ENCODE peak calls at places on chromosome 9, in six cellular contexts. E is right atrium auricular region, R is cardiac muscle cell, Z is uterus, D is colonic mucosa, N is tibial nerve. I is an unnamed sample. For H3K27me3, the result is how much of the 10 kb centered on the place peaks cover.

GRCh38 chr9:14616188-14616982 is 76.8 kb downstream of the ZDHHC21 start:
- DNase-seq in E (no peak), R (peak), Z (no peak), D (no peak), N (no peak), I (no peak)

GRCh38 chr9:37239921-37240320 is 119.5 kb downstream of the ZCCHC7 start:
- DNase-seq in E (no peak), R (no peak), Z (no peak), D (no peak), N (no peak), I (no peak)

GRCh38 chr9:81592890-81593271 is 96.5 kb downstream of the TLE1 start:
- DNase-seq in E (peak), R (no peak), Z (no peak), D (peak), N (no peak), I (no peak)

GRCh38 chr9:127707766-127708165 is 978 bp downstream of the CFAP157 start:
- DNase-seq in E (no peak), R (no peak), Z (no peak), D (peak), N (no peak), I (no peak)

GRCh38 chr9:134026561-134026960 is 1.3 kb downstream of the BRD3OS start:
- DNase-seq in E (no peak), R (no peak), Z (peak), D (no peak), N (no peak), I (no peak)

GRCh38 chr9:91803970-91804752 is 145.9 kb downstream of the ROR2 start:
- DNase-seq in E (no peak), R (no peak), Z (no peak), D (no peak), N (no peak), I (no peak)

GRCh38 chr9:107737987-107738743 is 248.6 kb upstream of the KLF4 start:
- DNase-seq in E (peak), R (no peak), Z (peak), D (peak), N (peak), I (no peak)

GRCh38 chr9:127076860-127077657 is 45.4 kb downstream of the ANGPTL2 start:
- DNase-seq in E (no peak), R (no peak), Z (no peak), D (no peak), N (no peak), I (no peak)

GRCh38 chr9:135554718-135555117 is 6.8 kb upstream of the PAEP start:
- DNase-seq in E (no peak), R (no peak), Z (no peak), D (no peak), N (no peak), I (no peak)

GRCh38 chr9:20209421-20210340 is 412.6 kb downstream of the MLLT3 start:
- DNase-seq in E (no peak), R (peak), Z (no peak), D (no peak), N (no peak), I (no peak)

GRCh38 chr9:115882911-115883310 is 270.7 kb upstream of the PAPPA start:
- DNase-seq in E (no peak), R (no peak), Z (no peak), D (no peak), N (no peak), I (no peak)

GRCh38 chr9:135505406-135506187 is 5.1 kb downstream of the MRPS2 start:
- DNase-seq in E (no peak), R (no peak), Z (no peak), D (no peak), N (no peak), I (no peak)

GRCh38 chr9:103990311-103990710 is 103.8 kb upstream of the SMC2 start:
- DNase-seq in E (no peak), R (no peak), Z (no peak), D (no peak), N (no peak), I (no peak)

GRCh38 chr9:113403651-113404050 is 2.6 kb upstream of the ALAD start:
- DNase-seq in E (no peak), R (no peak), Z (no peak), D (no peak), N (no peak), I (no peak)

GRCh38 chr9:131739192-131739961 is 499 bp downstream of the RAPGEF1 start:
- DNase-seq in E (no peak), R (peak), Z (peak), D (peak), N (no peak), I (no peak)

GRCh38 chr9:111034573-111035539 is 3.4 kb downstream of the LPAR1 start:
- DNase-seq in E (no peak), R (no peak), Z (no peak), D (no peak), N (no peak), I (no peak)

GRCh38 chr9:93830606-93831005 is 124.5 kb downstream of the BARX1 start:
- DNase-seq in E (no peak), R (no peak), Z (no peak), D (no peak), N (no peak), I (peak)

GRCh38 chr9:83106272-83106671 is 43.3 kb upstream of the RASEF start:
- DNase-seq in E (no peak), R (no peak), Z (no peak), D (no peak), N (no peak), I (no peak)

GRCh38 chr9:90870646-90871326 is 69.2 kb downstream of the SYK start:
- DNase-seq in E (no peak), R (peak), Z (no peak), D (peak), N (no peak), I (no peak)

GRCh38 chr9:13614060-13614459 is 334.6 kb upstream of the MPDZ start:
- DNase-seq in E (no peak), R (no peak), Z (no peak), D (no peak), N (no peak), I (no peak)

GRCh38 chr9:130214921-130215320 is 42.7 kb downstream of the NCS1 start:
- DNase-seq in E (no peak), R (no peak), Z (no peak), D (no peak), N (no peak), I (no peak)

GRCh38 chr9:129712595-129713524 is 40.0 kb downstream of the PTGES start:
- DNase-seq in E (no peak), R (no peak), Z (no peak), D (no peak), N (no peak), I (no peak)

GRCh38 chr9:132168347-132168746 is 6.5 kb downstream of the NTNG2 start:
- DNase-seq in E (peak), R (no peak), Z (no peak), D (no peak), N (no peak), I (no peak)

GRCh38 chr9:19876569-19877316 is 87.9 kb upstream of the SLC24A2 start:
- DNase-seq in E (no peak), R (no peak), Z (no peak), D (no peak), N (no peak), I (no peak)

GRCh38 chr9:6852243-6852963 is 94.6 kb downstream of the KDM4C start:
- DNase-seq in E (no peak), R (no peak), Z (no peak), D (no peak), N (no peak), I (no peak)

GRCh38 chr9:130426883-130427282 is 17.9 kb upstream of the ASS1 start:
- DNase-seq in E (no peak), R (no peak), Z (no peak), D (peak), N (no peak), I (no peak)

GRCh38 chr9:93114169-93114983 is 18.4 kb downstream of the CARD19 start:
- DNase-seq in E (no peak), R (no peak), Z (peak), D (no peak), N (no peak), I (no peak)

GRCh38 chr9:94018628-94019027 is 63.5 kb upstream of the BARX1 start:
- DNase-seq in E (no peak), R (peak), Z (no peak), D (no peak), N (no peak), I (peak)

DNA sequence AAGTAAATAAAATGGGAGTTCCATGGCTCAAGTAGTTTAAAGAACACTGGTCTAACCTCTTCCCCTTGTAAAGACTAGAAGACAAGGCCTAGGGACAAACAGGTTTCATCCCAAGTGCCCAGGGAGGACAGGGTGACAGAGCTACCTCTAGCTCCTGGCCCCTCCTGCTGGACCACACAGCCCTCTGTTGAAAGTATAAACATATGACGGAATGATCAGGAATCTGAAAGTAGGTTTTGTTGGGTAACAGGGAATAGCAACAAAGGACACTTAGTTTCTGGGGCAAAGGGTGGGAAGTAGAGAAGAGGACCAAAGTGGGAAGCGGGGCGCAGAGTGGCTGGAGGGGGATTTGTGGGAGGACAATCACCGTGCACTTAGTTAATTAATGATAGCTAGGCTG is 67.0 kb upstream of the DAB2IP start:
- DNase-seq in E (no peak), R (no peak), Z (no peak), D (no peak), N (no peak), I (no peak)
- H3K27me3 ChIP-seq in E (under half), R (under half), Z (under half), D (under half), N (under half), I (under half)

DNA sequence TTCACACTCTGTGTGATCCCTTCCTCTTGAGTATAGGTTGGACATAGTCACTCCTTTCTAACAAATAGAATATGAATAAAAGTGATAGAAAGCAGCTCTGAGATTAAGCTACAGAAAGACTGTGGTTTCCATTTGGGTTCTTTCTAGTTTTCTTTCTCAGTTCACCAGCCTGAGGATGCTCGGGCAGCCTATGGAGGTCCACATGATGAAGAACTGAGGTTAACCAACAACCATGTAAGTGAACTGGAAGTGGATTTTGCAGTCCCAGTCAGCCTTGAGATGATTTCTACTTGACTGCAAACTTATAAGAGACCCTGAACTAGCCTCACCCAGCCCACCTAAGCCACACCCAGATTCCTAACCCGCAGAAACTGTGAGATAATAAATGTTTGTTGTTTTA is 10.1 kb upstream of the FOXE1 start:
- DNase-seq in E (no peak), R (no peak), Z (no peak), D (no peak), N (no peak), I (no peak)
- H3K27me3 ChIP-seq in E (under half), R (half or more), Z (under half), D (under half), N (under half), I (under half)

GRCh38 chr9:22005700-22006605 is 3.2 kb downstream of the CDKN2B start:
- DNase-seq in E (no peak), R (no peak), Z (no peak), D (no peak), N (no peak), I (no peak)
- H3K27me3 ChIP-seq in E (under half), R (half or more), Z (under half), D (under half), N (under half), I (under half)

DNA sequence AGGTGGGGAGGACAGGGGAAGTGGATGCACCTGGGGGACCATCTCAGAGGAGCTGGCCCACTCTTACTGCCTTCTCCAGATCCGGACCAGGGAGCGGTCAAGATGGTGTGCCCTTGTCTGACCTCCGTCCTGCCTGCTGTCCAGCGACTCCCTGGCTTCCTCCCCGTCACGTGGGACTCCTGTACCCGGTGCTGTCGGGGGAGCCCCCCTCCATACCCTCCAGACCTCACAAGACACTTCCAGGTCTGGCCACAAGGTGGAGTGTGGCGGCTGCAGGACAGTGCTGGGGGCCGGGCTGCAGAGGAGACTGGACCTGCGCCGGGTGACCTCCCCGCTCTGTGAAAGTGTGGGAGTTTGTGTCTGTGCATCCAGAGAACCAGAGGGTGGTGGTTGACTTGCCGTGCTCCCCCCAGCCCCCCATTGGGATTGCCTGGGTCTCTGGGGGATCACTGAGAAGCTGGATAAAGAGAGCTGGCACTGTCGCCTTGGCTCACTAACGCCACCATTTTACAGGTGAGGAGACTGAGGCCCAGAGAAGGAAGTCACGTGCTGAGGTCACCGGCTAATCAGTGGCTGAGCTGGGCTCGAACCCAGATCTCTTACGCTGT is 1.9 kb upstream of the CRB2 start:
- DNase-seq in E (peak), R (peak), Z (peak), D (peak), N (no peak), I (no peak)
- H3K27me3 ChIP-seq in E (under half), R (under half), Z (under half), D (under half), N (under half), I (under half)

GRCh38 chr9:95644377-95644776 is 127.6 kb upstream of the PTCH1 start:
- DNase-seq in E (no peak), R (no peak), Z (no peak), D (no peak), N (no peak), I (no peak)
- H3K27me3 ChIP-seq in E (under half), R (under half), Z (under half), D (under half), N (under half), I (under half)

GRCh38 chr9:124351672-124352468 is 63.4 kb downstream of the PSMB7 start:
- DNase-seq in E (no peak), R (no peak), Z (no peak), D (no peak), N (no peak), I (no peak)

GRCh38 chr9:124349267-124349666 is 66.0 kb downstream of the PSMB7 start:
- DNase-seq in E (no peak), R (no peak), Z (no peak), D (no peak), N (no peak), I (no peak)

GRCh38 chr9:124348831-124349230 is 66.4 kb downstream of the PSMB7 start:
- DNase-seq in E (no peak), R (no peak), Z (no peak), D (no peak), N (peak), I (no peak)

GRCh38 chr9:124349675-124350484 is 65.4 kb downstream of the PSMB7 start:
- DNase-seq in E (no peak), R (no peak), Z (no peak), D (no peak), N (no peak), I (no peak)

GRCh38 chr9:124350485-124351263 is 64.6 kb downstream of the PSMB7 start:
- DNase-seq in E (no peak), R (no peak), Z (no peak), D (no peak), N (no peak), I (no peak)
- H3K27me3 ChIP-seq in E (under half), R (under half), Z (under half), D (under half), N (under half), I (under half)

DNA sequence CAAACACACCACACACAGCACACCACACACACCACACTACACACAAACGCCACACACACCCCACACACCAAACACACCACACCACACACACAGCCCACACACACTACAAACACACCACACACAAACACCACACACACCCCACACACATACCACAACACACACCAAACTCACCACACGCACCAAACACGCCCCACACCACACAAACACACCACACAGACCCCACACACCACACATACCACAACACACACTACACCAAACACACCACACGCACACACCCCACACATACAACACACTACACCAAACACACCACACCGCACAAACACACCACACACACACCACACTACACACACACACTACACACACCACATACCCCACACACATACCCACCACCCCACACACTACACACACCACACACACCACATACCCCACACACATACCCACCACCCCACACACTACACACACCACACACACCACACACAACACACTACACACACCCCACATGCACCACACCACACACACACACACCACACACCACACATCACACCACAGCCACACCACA is 151.2 kb downstream of the ERCC6L2 start:
- DNase-seq in E (no peak), R (no peak), Z (no peak), D (no peak), N (no peak), I (no peak)
- H3K27me3 ChIP-seq in E (under half), R (under half), Z (under half), D (under half), N (under half), I (under half)

GRCh38 chr9:2014696-2015580 is at the start of gene SMARCA2:
- DNase-seq in E (peak), R (peak), Z (peak), D (peak), N (peak), I (peak)
- H3K27me3 ChIP-seq in E (under half), R (half or more), Z (under half), D (under half), N (under half), I (under half)

DNA sequence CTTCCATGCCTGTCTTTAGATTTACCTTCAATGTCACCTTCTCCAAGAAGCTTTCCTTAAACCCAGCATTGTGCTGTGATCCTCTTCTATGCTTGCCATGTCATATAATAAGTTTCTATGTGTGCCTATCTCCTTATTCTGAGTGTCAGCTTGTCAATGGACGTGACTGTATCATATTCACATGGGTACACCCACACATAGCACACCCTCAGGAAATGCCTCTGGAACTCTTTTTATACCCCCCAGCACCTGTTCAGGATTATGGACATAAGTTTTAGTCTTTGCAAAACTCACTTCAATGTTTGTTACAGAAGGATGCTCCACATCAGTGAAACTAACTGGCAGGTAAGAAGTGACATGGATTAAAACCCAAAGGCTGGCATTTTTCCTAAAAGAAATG is 7.4 kb downstream of the GAS1 start:
- DNase-seq in E (no peak), R (no peak), Z (no peak), D (no peak), N (no peak), I (no peak)
- H3K27me3 ChIP-seq in E (under half), R (under half), Z (under half), D (under half), N (under half), I (under half)